ENCODE peak calls at places on chromosomes 7 and 10, in nine cellular contexts. U, R, W, N, M, J, L, H and F are unnamed samples.

GRCh38 chr10:113335603-113336002 is 217.2 kb upstream of the HABP2 start:
- DNase-seq in L (no peak), U (peak; percentile 61), R (no peak), H (no peak), M (no peak), N (peak; percentile 38), J (no peak), W (no peak), F (no peak)

GRCh38 chr10:79443338-79444242 is 1.8 kb downstream of the ZCCHC24 start:
- DNase-seq in N (no peak), M (no peak), U (no peak), R (no peak), L (no peak), H (no peak), J (no peak), W (no peak), F (no peak)

GRCh38 chr7:47401571-47402570 is 180.0 kb downstream of the TNS3 start:
- DNase-seq in M (no peak), N (no peak), L (no peak), R (peak; percentile 16), H (no peak), J (no peak), W (no peak), U (no peak), F (no peak)

GRCh38 chr10:70048309-70048708 is 4.3 kb upstream of the MACROH2A2 start:
- DNase-seq in R (no peak), N (no peak), L (no peak), H (no peak), U (no peak), J (no peak), W (no peak), M (no peak), F (no peak)

GRCh38 chr10:43390791-43391190 is 18.2 kb downstream of the HNRNPF start:
- DNase-seq in N (no peak), J (no peak), M (no peak), L (no peak), H (no peak), R (no peak), W (no peak), U (peak; percentile 28), F (peak; percentile 81)

GRCh38 chr10:106271237-106271636 is 893.3 kb downstream of the SORCS1 start:
- DNase-seq in M (no peak), J (no peak), H (no peak), R (no peak), N (no peak), U (no peak), W (no peak), L (no peak), F (no peak)

GRCh38 chr7:152443586-152443985 is 7.8 kb upstream of the KMT2C start:
- DNase-seq in J (no peak), H (no peak), U (no peak), L (no peak), R (no peak), M (no peak), N (no peak), W (no peak), F (no peak)

GRCh38 chr10:17430647-17431355 is 23.6 kb downstream of the ST8SIA6 start:
- DNase-seq in U (peak; percentile 85), M (peak; percentile 19), L (no peak), H (peak; percentile 65), J (peak; percentile 16), W (no peak), N (peak; percentile 26), R (peak; percentile 55), F (peak; percentile 58)

GRCh38 chr10:124005991-124006392 is 87.4 kb downstream of the CHST15 start:
- DNase-seq in R (no peak), U (no peak), N (no peak), W (no peak), H (no peak), L (no peak), M (no peak), J (peak; percentile 2), F (no peak)

GRCh38 chr7:12801107-12801506 is 113.7 kb downstream of the ARL4A start:
- DNase-seq in N (no peak), J (no peak), W (no peak), L (no peak), U (no peak), R (no peak), M (no peak), H (no peak), F (no peak)

GRCh38 chr7:25849361-25850184 is 302.4 kb upstream of the NFE2L3 start:
- DNase-seq in M (no peak), N (peak; percentile 74), L (no peak), W (no peak), J (peak; percentile 53), U (peak; percentile 92), H (no peak), R (peak; percentile 89), F (no peak)

GRCh38 chr7:7971308-7972040 is 2.9 kb downstream of the GLCCI1 start:
- DNase-seq in W (no peak), J (no peak), M (no peak), L (no peak), H (peak; percentile 19), R (no peak), U (no peak), N (no peak), F (peak; percentile 14)

GRCh38 chr10:93160829-93161228 is 87.1 kb downstream of the CYP26A1 start:
- DNase-seq in N (peak; percentile 91), R (no peak), H (no peak), J (no peak), L (no peak), U (peak; percentile 81), W (no peak), M (no peak), F (no peak)

GRCh38 chr7:37247881-37248280 is 200.8 kb downstream of the ELMO1 start:
- DNase-seq in R (peak; percentile 15), W (no peak), N (no peak), U (no peak), J (no peak), H (no peak), M (peak; percentile 45), L (no peak), F (no peak)

GRCh38 chr10:96276831-96277230 is 5.5 kb upstream of the BLNK start:
- DNase-seq in M (no peak), H (no peak), U (no peak), L (no peak), N (no peak), J (no peak), W (no peak), R (no peak), F (no peak)

GRCh38 chr7:113197274-113197673 is 78.9 kb upstream of the SMIM30 start:
- DNase-seq in H (no peak), R (no peak), N (peak; percentile 60), M (no peak), U (peak; percentile 80), W (no peak), L (no peak), J (no peak), F (no peak)

GRCh38 chr7:144835166-144835611 is 664 bp downstream of the TPK1 start:
- DNase-seq in H (peak; percentile 76), J (no peak), L (no peak), R (peak; percentile 33), N (peak; percentile 27), W (peak; percentile 52), M (peak; percentile 38), U (peak; percentile 60), F (peak; percentile 62)

GRCh38 chr10:13003004-13003403 is 1.5 kb upstream of the CCDC3 start:
- DNase-seq in R (no peak), L (no peak), M (no peak), W (no peak), U (no peak), J (no peak), H (no peak), N (no peak), F (no peak)

GRCh38 chr10:115998301-115998700 is 274.7 kb downstream of the GFRA1 start:
- DNase-seq in J (no peak), N (no peak), U (no peak), R (no peak), M (no peak), L (no peak), H (no peak), W (no peak), F (no peak)

GRCh38 chr10:132253092-132253687 is 54.6 kb downstream of the STK32C start:
- DNase-seq in H (no peak), J (no peak), M (no peak), U (no peak), R (no peak), N (no peak), L (no peak), W (no peak), F (no peak)

GRCh38 chr7:116167177-116167576 is 43.2 kb upstream of the TES start:
- DNase-seq in R (no peak), J (no peak), H (no peak), W (no peak), L (no peak), N (no peak), M (peak; percentile 17), U (no peak), F (no peak)

GRCh38 chr7:42432644-42433043 is 195.6 kb upstream of the GLI3 start:
- DNase-seq in L (no peak), R (no peak), N (no peak), J (no peak), H (no peak), U (no peak), M (no peak), W (no peak), F (no peak)

GRCh38 chr7:82805527-82805960 is 357.1 kb downstream of the PCLO start:
- DNase-seq in W (no peak), J (no peak), L (no peak), H (peak; percentile 56), R (no peak), M (peak; percentile 97), U (peak; percentile 91), N (peak; percentile 70), F (no peak)

GRCh38 chr7:5303061-5303460 is 20.3 kb downstream of the SLC29A4 start:
- DNase-seq in W (no peak), N (no peak), R (no peak), L (no peak), H (no peak), J (no peak), U (no peak), M (no peak), F (no peak)

GRCh38 chr10:28592953-28593352 is 60.0 kb downstream of the WAC start:
- DNase-seq in W (no peak), N (peak; percentile 32), L (no peak), U (peak; percentile 54), H (no peak), J (no peak), R (no peak), M (peak; percentile 58), F (no peak)

GRCh38 chr10:70540089-70540788 is 61.7 kb downstream of the PALD1 start:
- DNase-seq in J (no peak), M (no peak), H (no peak), U (no peak), R (no peak), W (no peak), L (no peak), N (no peak), F (no peak)